ENCODE peak calls at places on chromosomes 11 and 22, in ten cellular contexts. E is choroid plexus epithelial cell, C is upper lobe of right lung, O is K562, B is kidney, A is endothelial cell, X is ovary, U is H9, F is astrocyte of the spinal cord, N is AG09319. T is an unnamed sample.

GRCh38 chr11:66159585-66159984 is 89.5 kb downstream of the PACS1 start:
- DNase-seq in E (no peak), F (no peak), X (no peak), C (no peak), N (no peak), U (no peak), B (no peak), O (no peak), A (no peak), T (no peak)

GRCh38 chr22:49561338-49561737 is 266.3 kb downstream of the BRD1 start:
- DNase-seq in N (no peak), F (no peak), U (no peak), A (no peak), C (no peak), B (no peak), X (no peak), O (no peak), E (no peak), T (no peak)

GRCh38 chr11:62147545-62147944 is 23.7 kb downstream of the INCENP start:
- DNase-seq in B (no peak), E (no peak), C (peak), N (no peak), A (no peak), U (peak), F (no peak), O (no peak), X (no peak), T (no peak)

GRCh38 chr11:118910309-118911112 is 15.2 kb downstream of the BCL9L start:
- DNase-seq in A (peak), E (peak), B (peak), U (peak), X (peak), C (peak), F (peak), O (peak), N (peak), T (peak)

GRCh38 chr11:73598719-73599379 is 937 bp upstream of the FAM168A start:
- DNase-seq in U (no peak), E (no peak), X (no peak), B (no peak), C (no peak), O (no peak), N (no peak), A (no peak), F (no peak), T (no peak)

GRCh38 chr22:19663821-19664325 is 50.4 kb upstream of the SEPTIN5 start:
- DNase-seq in O (peak), U (no peak), B (peak), N (no peak), F (peak), E (peak), C (no peak), A (no peak), X (no peak), T (no peak)

GRCh38 chr22:46090631-46091201 is 59.6 kb upstream of the PPARA start:
- DNase-seq in U (no peak), F (peak), N (no peak), X (no peak), C (peak), A (no peak), O (no peak), E (no peak), B (peak), T (no peak)

GRCh38 chr22:33520904-33521780 is 399.1 kb downstream of the LARGE1 start:
- DNase-seq in F (no peak), C (no peak), U (no peak), O (no peak), X (no peak), N (no peak), E (no peak), B (no peak), A (no peak), T (no peak)

GRCh38 chr11:68763181-68763721 is 11.9 kb upstream of the TESMIN start:
- DNase-seq in F (no peak), A (no peak), O (no peak), B (no peak), E (peak), C (no peak), N (no peak), X (no peak), U (no peak), T (no peak)

GRCh38 chr11:76680517-76681425 is 10.2 kb upstream of the LRRC32 start:
- DNase-seq in X (peak), U (peak), C (no peak), E (peak), N (peak), B (no peak), A (peak), O (peak), F (peak), T (peak)

GRCh38 chr22:36201630-36202312 is at the start of gene APOL4:
- DNase-seq in E (no peak), B (peak), N (no peak), A (no peak), X (peak), O (peak), C (peak), F (no peak), U (no peak), T (no peak)

GRCh38 chr11:75565221-75565814 is 3.3 kb downstream of the SERPINH1 start:
- DNase-seq in N (no peak), C (no peak), F (peak), B (peak), U (peak), X (peak), O (no peak), A (no peak), E (peak), T (peak)

GRCh38 chr11:21564813-21565212 is 628.1 kb upstream of the ANO5 start:
- DNase-seq in A (no peak), C (no peak), N (no peak), O (no peak), X (no peak), F (no peak), E (no peak), B (no peak), U (no peak), T (no peak)

GRCh38 chr22:29641781-29642355 is 38.4 kb downstream of the NF2 start:
- DNase-seq in C (no peak), B (no peak), E (no peak), U (no peak), O (no peak), X (no peak), A (no peak), N (no peak), F (no peak), T (no peak)

GRCh38 chr11:117734596-117734995 is 62.4 kb downstream of the DSCAML1 start:
- DNase-seq in X (no peak), N (no peak), A (peak), O (no peak), E (no peak), C (peak), F (no peak), U (no peak), B (no peak), T (no peak)

GRCh38 chr22:19831016-19831415 is 23.7 kb downstream of the GNB1L start:
- DNase-seq in O (no peak), E (no peak), A (no peak), N (no peak), B (no peak), F (no peak), X (no peak), U (no peak), C (no peak), T (no peak)

DNA sequence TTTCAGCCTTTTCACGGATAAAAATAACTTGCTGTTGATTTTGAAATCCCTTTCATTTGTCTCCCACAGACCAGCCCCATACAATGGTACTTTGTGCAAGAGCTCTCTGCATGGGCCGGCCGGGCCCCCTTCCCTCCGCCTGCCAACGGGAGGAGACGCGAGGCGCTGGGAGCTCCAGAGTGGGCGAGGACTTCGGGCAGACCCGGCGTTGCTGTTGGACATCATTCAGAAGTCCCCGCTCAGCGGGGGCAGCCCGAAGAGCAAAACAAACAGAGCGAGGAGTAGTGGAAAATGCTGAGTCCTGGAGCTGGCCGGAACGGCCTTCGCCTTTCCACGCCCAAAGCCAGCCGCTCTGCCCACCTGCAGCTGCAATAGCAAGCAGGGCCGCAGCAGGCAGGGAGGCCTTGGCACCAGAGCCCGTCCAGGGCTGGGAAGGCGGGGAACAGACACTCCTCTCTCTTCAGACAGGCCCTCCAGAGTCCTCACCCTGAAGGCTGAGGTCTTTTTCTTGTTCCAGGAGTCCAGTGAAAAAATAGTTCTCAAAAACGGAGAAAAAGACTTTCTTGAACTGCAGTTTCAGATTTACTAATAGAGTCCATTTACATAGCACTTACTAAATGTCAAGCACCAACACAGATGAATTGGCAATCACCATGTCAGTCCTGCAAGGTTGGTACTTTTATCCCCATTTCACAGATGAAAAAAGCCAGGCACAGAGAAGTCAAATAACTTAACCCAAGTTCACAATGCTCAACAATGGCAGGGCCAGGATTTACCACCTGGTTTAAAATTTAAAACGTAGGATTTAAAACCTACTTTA is 135.5 kb downstream of the ETS1 start:
- DNase-seq in F (peak), N (no peak), A (no peak), C (peak), E (peak), O (no peak), U (peak), B (peak), X (peak), T (peak)
- TF ChIP-seq CTCF in F (no peak), N (no peak), A (no peak), C (no peak), E (no peak), O (no peak), U (no peak), B (no peak), X (no peak), T (no peak)

DNA sequence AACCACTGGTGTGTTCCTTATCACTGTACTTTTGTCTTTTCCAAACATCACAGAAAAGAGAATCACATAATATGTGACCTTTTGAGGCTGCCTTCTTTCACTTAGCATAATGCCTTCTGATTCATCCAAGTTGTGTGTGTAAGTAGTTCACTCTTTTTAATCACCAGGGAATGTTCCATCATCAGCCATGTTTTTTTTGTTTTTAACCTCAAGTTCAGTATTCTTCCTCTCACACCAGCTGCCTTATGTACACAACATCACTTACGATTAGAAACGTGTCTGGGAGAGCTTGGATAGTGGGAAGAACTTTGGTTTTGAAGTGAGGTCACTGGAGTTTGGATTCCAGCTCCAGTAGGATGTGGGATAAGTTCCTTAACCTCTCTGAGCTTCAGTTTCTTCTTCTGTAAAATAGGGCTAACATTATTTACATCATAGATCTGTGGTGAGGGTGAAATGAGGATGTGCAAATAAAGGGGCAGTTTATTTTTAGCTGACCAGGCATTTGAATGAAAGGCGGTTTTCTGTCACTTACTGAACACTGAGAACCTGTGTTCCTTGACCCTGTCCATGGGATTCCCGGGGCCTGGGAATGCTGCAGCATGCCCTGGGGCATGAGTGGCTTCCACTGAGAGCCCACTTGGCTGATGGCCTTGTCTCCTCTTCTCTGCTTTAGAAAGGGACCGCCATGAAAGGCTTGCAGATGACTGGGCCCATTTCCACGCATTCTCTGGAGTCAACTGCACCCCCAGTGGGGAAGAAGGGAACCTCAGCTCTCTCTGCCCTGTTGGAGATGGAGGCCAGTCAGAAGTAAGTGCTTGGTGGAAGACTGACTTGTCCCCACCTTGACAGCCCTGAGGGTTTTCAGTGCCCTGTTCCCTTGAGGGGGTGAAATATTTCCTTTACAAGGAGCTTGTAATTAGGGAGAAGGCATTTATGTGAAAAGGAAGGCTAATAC is 92.6 kb downstream of the DEPDC5 start:
- DNase-seq in F (peak), O (peak), X (no peak), A (no peak), U (no peak), N (no peak), C (no peak), E (peak), B (no peak), T (peak)
- TF ChIP-seq CTCF in F (peak), O (peak), X (no peak), A (peak), U (peak), N (peak), C (peak), E (peak), B (no peak), T (no peak)

DNA sequence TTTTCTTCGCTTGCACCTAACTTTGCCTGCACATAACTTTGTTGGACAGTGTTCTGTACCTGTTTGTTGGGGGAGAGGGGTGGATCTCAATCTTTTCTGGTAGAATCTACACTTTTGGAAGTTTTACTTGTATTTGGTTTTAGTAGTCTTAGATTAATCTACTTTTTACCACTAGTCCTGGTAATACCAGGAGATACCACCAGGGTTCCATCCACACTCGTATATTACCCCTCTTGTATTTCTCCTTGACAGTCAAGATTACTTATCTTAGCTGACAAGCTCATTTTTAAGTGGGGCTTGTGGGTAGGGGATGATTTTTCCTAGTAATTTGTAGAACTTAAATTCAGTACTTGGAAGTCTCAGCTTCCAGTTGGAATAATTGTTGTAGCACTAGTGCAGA is 37.3 kb upstream of the TECTA start:
- DNase-seq in X (no peak), F (no peak), A (peak), C (no peak), B (no peak), O (peak), N (no peak), E (peak), U (no peak), T (no peak)
- TF ChIP-seq CTCF in X (no peak), F (peak), A (peak), C (peak), B (no peak), O (peak), N (peak), E (peak), U (peak), T (no peak)

DNA sequence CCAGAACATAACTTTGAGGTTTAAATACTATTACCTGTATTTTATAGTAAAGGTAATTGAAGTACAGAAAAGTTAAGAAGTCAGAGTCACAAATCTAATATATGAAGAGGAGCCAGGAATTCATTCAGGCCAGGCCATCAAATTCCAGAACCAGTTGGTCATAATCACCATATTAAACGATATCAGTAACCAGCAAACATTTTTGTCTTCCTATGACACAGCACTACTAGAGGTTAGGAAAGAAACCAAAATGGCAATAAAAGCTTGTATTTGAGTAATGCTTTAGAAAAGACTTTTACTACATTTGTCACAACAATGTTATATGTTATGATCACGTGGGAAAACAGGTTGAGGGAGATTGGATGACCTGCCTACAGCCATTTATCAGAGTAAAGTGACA is 62.2 kb downstream of the DKK3 start:
- DNase-seq in U (no peak), F (peak), C (no peak), B (no peak), O (no peak), E (peak), N (no peak), A (no peak), X (no peak), T (no peak)
- TF ChIP-seq CTCF in U (no peak), F (no peak), C (no peak), B (no peak), O (no peak), E (no peak), N (no peak), A (no peak), X (no peak), T (no peak)

GRCh38 chr11:1505480-1505879 is 18.9 kb upstream of the MOB2 start:
- DNase-seq in A (no peak), F (no peak), N (no peak), B (peak), U (peak), O (peak), X (no peak), E (no peak), C (no peak), T (no peak)
- TF ChIP-seq CTCF in A (no peak), F (no peak), N (no peak), B (no peak), U (peak), O (peak), X (no peak), E (no peak), C (no peak), T (no peak)

GRCh38 chr11:14784230-14784629 is 107.8 kb downstream of the CYP2R1 start:
- DNase-seq in X (no peak), A (no peak), N (no peak), E (no peak), B (no peak), F (no peak), C (no peak), O (no peak), U (no peak), T (no peak)

GRCh38 chr11:14793546-14793945 is 98.5 kb downstream of the CYP2R1 start:
- DNase-seq in A (no peak), O (no peak), F (no peak), N (no peak), C (no peak), X (no peak), B (no peak), U (no peak), E (no peak), T (no peak)

DNA sequence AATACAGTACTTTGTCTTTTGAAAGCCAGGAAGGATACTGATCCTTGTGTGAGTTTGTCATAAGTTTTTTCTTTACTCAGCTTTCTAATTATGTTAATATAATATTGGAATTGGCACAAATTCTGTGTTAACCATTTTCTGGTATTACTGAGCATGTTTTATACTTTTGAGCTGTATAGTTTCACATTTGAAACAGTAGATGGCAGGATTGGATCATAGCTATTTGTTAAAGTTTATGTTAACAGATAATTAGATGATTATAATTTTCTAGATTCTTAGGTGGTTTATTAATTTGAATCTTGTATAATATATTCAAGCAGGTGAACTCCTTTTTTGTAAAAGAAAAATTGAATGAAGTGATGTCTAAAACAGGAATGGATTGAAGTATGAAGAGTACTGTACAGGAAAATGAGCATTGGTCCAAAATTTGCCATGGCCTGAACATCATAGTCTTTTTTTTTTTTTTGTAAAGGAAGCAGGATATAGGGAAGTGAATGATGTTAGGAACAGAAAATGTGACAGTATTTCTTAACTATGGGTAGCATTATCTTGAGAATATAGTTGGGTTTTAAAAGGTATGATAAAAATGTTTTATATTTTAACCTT is 102.0 kb downstream of the CYP2R1 start:
- DNase-seq in N (no peak), E (peak), O (no peak), C (no peak), U (no peak), A (no peak), X (no peak), B (no peak), F (peak), T (no peak)
- TF ChIP-seq CTCF in N (peak), E (peak), O (peak), C (peak), U (peak), A (no peak), X (no peak), B (peak), F (peak), T (peak)